ENCODE peak calls at places on chromosomes 5 and 9, in four cellular contexts. X is GM23248, Q is SK-N-SH, J is MM.1S. C is an unnamed sample.

GRCh38 chr5:56737002-56737621 is 78.2 kb upstream of the MAP3K1 start:
- DNase-seq in X (peak), Q (no peak), J (no peak), C (peak)

GRCh38 chr5:125874057-125874456 is 549.2 kb upstream of the GRAMD2B start:
- DNase-seq in Q (no peak), X (no peak), J (no peak), C (peak)

GRCh38 chr9:34190996-34191892 is 12.4 kb downstream of the UBAP1 start:
- DNase-seq in X (peak), J (no peak), Q (no peak), C (peak)

GRCh38 chr5:16552666-16553343 is 64.0 kb downstream of the RETREG1 start:
- DNase-seq in J (peak), X (peak), Q (peak), C (peak)

GRCh38 chr9:4177970-4178758 is 121.7 kb downstream of the GLIS3 start:
- DNase-seq in J (no peak), Q (no peak), X (no peak), C (peak)

GRCh38 chr5:139851558-139851957 is 56.0 kb downstream of the PSD2 start:
- DNase-seq in Q (no peak), X (no peak), J (no peak), C (no peak)

GRCh38 chr9:36149197-36149596 is 12.7 kb downstream of the GLIPR2 start:
- DNase-seq in Q (peak), J (no peak), X (peak), C (no peak)

GRCh38 chr5:39209924-39210323 is 9.4 kb downstream of the FYB1 start:
- DNase-seq in Q (no peak), J (no peak), X (no peak), C (no peak)

GRCh38 chr5:172926008-172926523 is 33.2 kb upstream of the RPL26L1 start:
- DNase-seq in J (no peak), Q (no peak), X (no peak), C (no peak)

GRCh38 chr5:172932313-172933017 is 26.8 kb upstream of the RPL26L1 start:
- DNase-seq in X (peak), J (peak), Q (peak), C (peak)

GRCh38 chr5:172931001-172931536 is 28.2 kb upstream of the RPL26L1 start:
- DNase-seq in Q (no peak), J (no peak), X (peak), C (peak)

GRCh38 chr5:172926796-172927195 is 32.4 kb upstream of the RPL26L1 start:
- DNase-seq in J (no peak), Q (no peak), X (no peak), C (no peak)

GRCh38 chr5:172929371-172929838 is 29.8 kb upstream of the RPL26L1 start:
- DNase-seq in X (peak), J (no peak), Q (no peak), C (no peak)
- TF ChIP-seq EZH2phosphoT487 in X (no peak), J (no peak), Q (no peak), C (no peak)

GRCh38 chr5:58937031-58937681 is 354.3 kb downstream of the RAB3C start:
- DNase-seq in X (no peak), J (no peak), Q (no peak), C (no peak)

GRCh38 chr5:58940446-58940845 is 357.6 kb downstream of the RAB3C start:
- DNase-seq in Q (no peak), J (no peak), X (no peak), C (no peak)

GRCh38 chr5:58939664-58940063 is 356.8 kb downstream of the RAB3C start:
- DNase-seq in X (no peak), J (no peak), Q (no peak), C (no peak)

GRCh38 chr5:58934629-58935097 is 351.8 kb downstream of the RAB3C start:
- DNase-seq in Q (no peak), X (peak), J (no peak), C (no peak)

GRCh38 chr5:58938568-58939424 is 355.9 kb downstream of the RAB3C start:
- DNase-seq in Q (no peak), X (no peak), J (no peak), C (no peak)
- TF ChIP-seq EZH2phosphoT487 in Q (no peak), X (no peak), J (no peak), C (no peak)

DNA sequence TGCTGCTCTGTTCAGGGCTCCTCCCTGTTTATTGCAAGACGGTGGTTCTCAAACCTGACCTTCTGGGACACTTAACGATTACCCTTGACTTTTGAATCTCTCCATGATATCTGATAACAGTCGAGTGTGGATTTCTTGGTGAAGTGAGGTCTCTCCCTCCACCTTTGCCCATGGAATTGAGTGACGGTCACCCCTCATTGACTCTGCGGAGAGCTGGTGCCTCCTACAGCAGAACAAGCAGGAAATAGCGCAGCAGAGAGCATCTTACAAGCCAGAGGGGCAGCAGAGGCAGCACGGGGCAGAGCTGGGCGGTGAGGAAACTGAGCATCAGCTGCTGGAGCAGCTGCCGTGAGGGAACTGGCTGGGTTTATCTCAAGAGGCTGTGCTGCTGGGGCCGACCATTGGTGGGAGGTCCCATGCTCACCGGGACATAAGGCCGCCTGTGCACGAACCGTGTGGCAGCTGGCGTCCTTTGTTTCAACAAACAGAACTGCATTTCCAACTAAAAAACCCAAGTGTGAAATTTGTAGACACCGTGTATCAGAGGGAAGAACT is 189.8 kb downstream of the MTRR start:
- DNase-seq in J (no peak), Q (no peak), X (no peak), C (no peak)
- TF ChIP-seq EZH2phosphoT487 in J (no peak), Q (no peak), X (no peak), C (no peak)

DNA sequence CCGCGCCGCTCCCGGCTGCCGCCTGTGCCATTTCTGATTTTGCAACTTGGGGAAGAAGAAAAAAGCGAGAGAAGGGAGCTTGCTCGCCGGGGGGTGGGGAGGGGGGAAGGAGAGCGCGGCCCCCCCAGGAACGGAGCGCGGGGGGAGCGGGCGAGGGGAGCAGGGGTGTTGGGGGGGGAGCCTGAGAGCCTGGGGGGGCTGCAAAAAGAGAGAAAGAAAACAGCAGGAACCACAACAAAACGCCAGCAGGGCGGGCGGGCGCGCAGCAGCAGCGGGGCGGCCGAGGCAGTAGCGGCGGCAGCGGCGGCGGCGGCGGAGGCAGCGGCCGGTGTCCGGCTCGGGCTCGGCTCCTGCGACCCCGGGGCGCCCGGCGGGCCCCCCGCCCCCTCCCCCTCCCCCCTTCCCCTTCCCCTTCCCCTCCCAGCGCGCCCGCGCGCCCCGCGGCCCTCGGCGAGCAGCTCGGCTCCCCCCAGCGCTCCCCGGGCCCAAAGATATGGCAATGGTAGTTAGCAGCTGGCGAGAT is 1.6 kb downstream of the NR2F1 start:
- DNase-seq in Q (peak), J (no peak), X (peak), C (no peak)
- TF ChIP-seq EZH2phosphoT487 in Q (no peak), J (no peak), X (no peak), C (no peak)

DNA sequence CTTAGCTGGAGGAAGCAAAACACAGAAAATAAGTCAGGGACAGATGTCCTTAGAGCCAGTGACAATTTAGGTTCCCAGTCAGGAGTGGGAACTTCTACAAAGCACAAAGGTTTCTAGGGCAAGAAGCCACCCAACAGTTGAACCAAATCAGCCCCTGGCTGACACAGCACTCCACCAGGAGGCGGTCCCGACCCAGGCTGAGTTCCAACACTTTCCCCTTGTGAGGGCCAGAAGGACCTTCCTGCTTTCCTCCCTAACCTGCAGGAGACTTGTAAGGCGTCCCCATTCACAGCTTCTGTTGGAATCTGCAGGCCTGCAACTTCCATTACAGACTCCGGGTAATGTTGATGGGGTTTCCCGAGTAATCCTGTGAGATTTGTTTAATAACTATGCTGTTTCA is 416.4 kb upstream of the IRX1 start:
- DNase-seq in J (no peak), X (no peak), Q (no peak), C (no peak)
- TF ChIP-seq EZH2phosphoT487 in J (no peak), X (no peak), Q (no peak), C (no peak)

DNA sequence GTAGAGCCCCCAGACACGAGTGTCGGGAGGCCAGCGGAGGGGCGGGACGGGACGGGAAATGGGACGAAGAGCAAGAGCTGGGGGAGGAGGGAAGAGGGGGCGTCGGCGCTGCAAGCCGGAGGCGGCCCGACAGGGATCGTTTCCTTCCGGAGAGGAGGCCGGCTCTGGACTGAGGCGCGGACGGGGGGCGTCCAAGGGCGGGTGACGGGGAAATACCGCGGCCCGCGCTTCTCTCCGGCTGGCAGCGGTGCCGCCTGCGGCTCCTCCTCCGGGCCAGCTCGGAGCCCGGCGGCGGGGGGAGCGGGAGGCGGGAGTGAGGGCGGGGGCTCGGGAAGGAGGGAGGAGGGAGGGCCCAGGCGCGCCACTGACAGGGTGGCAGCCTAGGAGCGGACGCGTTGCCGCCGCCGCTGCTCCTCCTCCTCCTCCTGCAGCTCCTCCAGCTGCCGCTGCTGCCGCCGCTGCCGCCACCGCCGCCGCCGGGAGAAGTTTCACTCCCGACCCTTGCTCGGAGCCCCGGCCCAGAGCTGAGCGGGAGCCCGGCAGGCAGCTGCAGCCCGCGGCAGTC is at the start of gene CHSY3:
- DNase-seq in X (peak), Q (peak), J (peak), C (peak)
- TF ChIP-seq EZH2phosphoT487 in X (no peak), Q (no peak), J (no peak), C (no peak)

DNA sequence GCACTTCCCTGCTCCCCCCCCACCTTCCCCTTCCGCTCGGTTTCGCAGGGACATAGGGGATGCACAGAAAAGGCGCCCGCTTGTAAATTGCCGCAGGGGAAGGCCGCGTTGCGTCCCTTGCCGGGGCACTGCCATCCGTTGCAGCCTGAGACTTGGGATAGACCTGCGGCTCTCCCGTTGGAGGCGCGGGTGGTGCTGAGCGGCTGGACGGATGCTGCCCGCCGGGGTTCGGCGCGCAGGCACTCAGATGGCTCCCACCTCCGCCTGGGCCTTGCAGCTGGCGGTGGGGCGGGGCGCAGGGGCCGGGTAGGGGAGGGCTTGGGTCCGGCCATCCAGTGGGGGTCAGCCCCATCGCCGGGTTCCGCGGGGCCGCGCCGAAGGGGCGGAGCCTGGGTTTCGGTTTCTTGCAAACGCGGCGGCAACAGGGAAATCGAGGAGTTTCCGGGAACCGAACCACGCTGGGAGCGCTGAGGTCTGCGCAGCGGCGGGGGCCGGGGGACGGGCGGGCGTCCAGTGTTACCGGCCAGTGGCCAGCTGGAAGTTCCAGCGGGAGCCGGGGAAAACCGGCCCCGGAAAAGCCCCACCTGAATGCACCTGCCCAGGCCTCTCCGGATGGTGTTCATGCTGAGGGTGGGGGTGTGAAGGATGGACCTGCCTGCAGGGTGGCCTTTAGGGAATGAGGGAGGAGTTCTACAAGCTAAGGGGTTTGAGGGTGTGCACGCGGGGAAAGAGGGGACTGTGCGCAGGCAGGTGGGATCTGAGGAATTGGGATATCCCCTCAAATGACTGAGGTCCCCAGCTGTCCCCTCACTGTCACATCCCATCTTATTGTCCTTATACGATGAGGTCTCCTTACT is 6.3 kb upstream of the IRF1 start:
- DNase-seq in J (peak), X (peak), Q (peak), C (peak)
- TF ChIP-seq EZH2phosphoT487 in J (no peak), X (no peak), Q (no peak), C (no peak)

DNA sequence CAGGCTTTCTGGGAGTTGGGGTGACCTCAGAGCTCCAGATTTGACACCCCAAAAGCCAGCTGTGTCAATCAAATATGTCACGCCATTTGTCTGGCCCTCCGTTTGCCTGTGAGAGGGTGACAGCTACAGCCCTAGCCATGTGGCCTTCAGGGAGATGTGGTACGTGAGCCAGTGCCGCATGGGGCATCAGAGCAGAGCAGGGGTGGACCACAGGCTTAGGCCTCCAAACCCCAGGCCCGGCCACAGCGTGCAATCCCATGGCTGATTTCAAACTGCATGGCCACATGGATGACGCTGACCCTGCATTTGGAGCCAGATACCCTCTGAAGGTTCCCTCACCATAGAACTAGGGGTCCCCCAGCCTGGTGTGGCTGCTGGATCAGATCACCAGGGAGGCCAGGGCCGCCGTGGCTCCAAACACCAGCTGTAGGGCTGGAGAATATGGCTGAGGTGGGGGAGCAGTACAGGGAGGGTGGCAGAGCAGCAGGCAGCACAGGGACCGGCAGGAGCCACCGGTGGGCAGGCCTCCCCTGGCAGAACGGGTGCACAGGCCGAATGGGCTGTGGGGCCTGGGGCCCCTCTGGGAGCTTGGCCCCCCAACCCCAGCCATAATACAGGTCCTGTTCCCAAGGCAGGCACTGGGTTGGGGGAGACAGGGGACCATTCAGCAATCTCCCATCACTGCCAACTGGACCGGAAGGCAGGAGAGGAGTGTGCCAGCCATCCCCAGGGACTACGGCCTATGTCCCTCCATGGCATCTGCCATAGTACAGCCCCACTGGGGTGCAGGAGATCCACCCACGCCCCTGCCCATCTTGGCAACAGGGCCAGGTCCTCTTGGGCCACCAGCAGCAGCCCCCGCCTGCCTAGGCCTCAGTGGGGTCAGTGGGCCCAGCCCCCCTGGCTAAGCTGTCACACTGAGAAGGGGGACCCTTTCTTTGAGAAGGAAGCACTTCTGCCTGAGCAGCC is 1.5 kb downstream of the SAPCD2 start:
- DNase-seq in Q (no peak), X (no peak), J (no peak), C (no peak)
- TF ChIP-seq EZH2phosphoT487 in Q (no peak), X (no peak), J (no peak), C (no peak)

C was measured in PC-3.